ENCODE peak calls at places on chromosomes 3 and 15, in seven cellular contexts. One of them, this sample, is unnamed.

GRCh38 chr15:63476229-63476632 is 28.2 kb upstream of the USP3 start:
- DNase-seq in HL-60: no peak
- DNase-seq in adrenal gland: peak
- DNase-seq in suprapubic skin: no peak
- DNase-seq in A549: peak
- DNase-seq in astrocyte of the spinal cord: peak
- DNase-seq in neural progenitor cell: no peak
- DNase-seq in this sample: no peak

GRCh38 chr15:74213858-74214284 is 11.3 kb upstream of the STRA6 start:
- DNase-seq in HL-60: no peak
- DNase-seq in adrenal gland: no peak
- DNase-seq in suprapubic skin: no peak
- DNase-seq in A549: no peak
- DNase-seq in astrocyte of the spinal cord: no peak
- DNase-seq in neural progenitor cell: peak
- DNase-seq in this sample: no peak

GRCh38 chr15:63553388-63553791 is 43.8 kb upstream of the FBXL22 start:
- DNase-seq in HL-60: no peak
- DNase-seq in adrenal gland: peak
- DNase-seq in suprapubic skin: no peak
- DNase-seq in A549: no peak
- DNase-seq in astrocyte of the spinal cord: peak
- DNase-seq in neural progenitor cell: no peak
- DNase-seq in this sample: no peak

GRCh38 chr3:141412087-141412935 is 44.0 kb downstream of the ZBTB38 start:
- DNase-seq in HL-60: no peak
- DNase-seq in adrenal gland: peak
- DNase-seq in suprapubic skin: no peak
- DNase-seq in A549: peak
- DNase-seq in astrocyte of the spinal cord: peak
- DNase-seq in neural progenitor cell: peak
- DNase-seq in this sample: no peak

GRCh38 chr3:36674816-36675215 is 89.5 kb downstream of the DCLK3 start:
- DNase-seq in HL-60: no peak
- DNase-seq in adrenal gland: no peak
- DNase-seq in suprapubic skin: no peak
- DNase-seq in A549: no peak
- DNase-seq in astrocyte of the spinal cord: no peak
- DNase-seq in neural progenitor cell: no peak
- DNase-seq in this sample: no peak

GRCh38 chr3:5186089-5186853 is 1.2 kb upstream of the EDEM1 start:
- DNase-seq in HL-60: peak
- DNase-seq in adrenal gland: no peak
- DNase-seq in suprapubic skin: no peak
- DNase-seq in A549: no peak
- DNase-seq in astrocyte of the spinal cord: no peak
- DNase-seq in neural progenitor cell: no peak
- DNase-seq in this sample: no peak

GRCh38 chr15:66673410-66674322 is 28.4 kb upstream of the SMAD6 start:
- DNase-seq in HL-60: no peak
- DNase-seq in adrenal gland: no peak
- DNase-seq in suprapubic skin: no peak
- DNase-seq in A549: no peak
- DNase-seq in astrocyte of the spinal cord: no peak
- DNase-seq in neural progenitor cell: peak
- DNase-seq in this sample: no peak

GRCh38 chr15:78407889-78408640 is 30.0 kb upstream of the IREB2 start:
- DNase-seq in HL-60: no peak
- DNase-seq in adrenal gland: no peak
- DNase-seq in suprapubic skin: no peak
- DNase-seq in A549: no peak
- DNase-seq in astrocyte of the spinal cord: no peak
- DNase-seq in neural progenitor cell: no peak
- DNase-seq in this sample: no peak

GRCh38 chr3:15667484-15667883 is 65.9 kb downstream of the BTD start:
- DNase-seq in HL-60: no peak
- DNase-seq in adrenal gland: no peak
- DNase-seq in suprapubic skin: no peak
- DNase-seq in A549: no peak
- DNase-seq in astrocyte of the spinal cord: no peak
- DNase-seq in neural progenitor cell: no peak
- DNase-seq in this sample: no peak

GRCh38 chr3:40593351-40593750 is 68.6 kb downstream of the ZNF621 start:
- DNase-seq in HL-60: no peak
- DNase-seq in adrenal gland: no peak
- DNase-seq in suprapubic skin: no peak
- DNase-seq in A549: no peak
- DNase-seq in astrocyte of the spinal cord: peak
- DNase-seq in neural progenitor cell: no peak
- DNase-seq in this sample: no peak

GRCh38 chr3:145578465-145578864 is 582.5 kb downstream of the PLOD2 start:
- DNase-seq in HL-60: no peak
- DNase-seq in adrenal gland: no peak
- DNase-seq in suprapubic skin: no peak
- DNase-seq in A549: no peak
- DNase-seq in astrocyte of the spinal cord: no peak
- DNase-seq in neural progenitor cell: no peak
- DNase-seq in this sample: no peak

GRCh38 chr3:72582211-72582878 is 265.9 kb downstream of the SHQ1 start:
- DNase-seq in HL-60: no peak
- DNase-seq in adrenal gland: no peak
- DNase-seq in suprapubic skin: no peak
- DNase-seq in A549: no peak
- DNase-seq in astrocyte of the spinal cord: no peak
- DNase-seq in neural progenitor cell: peak
- DNase-seq in this sample: no peak

GRCh38 chr15:81225161-81225671 is 28.5 kb downstream of the IL16 start:
- DNase-seq in HL-60: no peak
- DNase-seq in adrenal gland: peak
- DNase-seq in suprapubic skin: peak
- DNase-seq in A549: no peak
- DNase-seq in astrocyte of the spinal cord: no peak
- DNase-seq in neural progenitor cell: no peak
- DNase-seq in this sample: peak

GRCh38 chr3:62319570-62320243 is 53.6 kb downstream of the FEZF2 start:
- DNase-seq in HL-60: no peak
- DNase-seq in adrenal gland: no peak
- DNase-seq in suprapubic skin: no peak
- DNase-seq in A549: no peak
- DNase-seq in astrocyte of the spinal cord: no peak
- DNase-seq in neural progenitor cell: no peak
- DNase-seq in this sample: no peak

GRCh38 chr15:39515765-39516164 is 65.1 kb upstream of the THBS1 start:
- DNase-seq in HL-60: no peak
- DNase-seq in adrenal gland: no peak
- DNase-seq in suprapubic skin: no peak
- DNase-seq in A549: no peak
- DNase-seq in astrocyte of the spinal cord: no peak
- DNase-seq in neural progenitor cell: no peak
- DNase-seq in this sample: no peak

GRCh38 chr15:28023933-28024888 is 74.9 kb downstream of the OCA2 start:
- DNase-seq in HL-60: peak
- DNase-seq in adrenal gland: no peak
- DNase-seq in suprapubic skin: no peak
- DNase-seq in A549: no peak
- DNase-seq in astrocyte of the spinal cord: no peak
- DNase-seq in neural progenitor cell: no peak
- DNase-seq in this sample: no peak

GRCh38 chr3:27628029-27628750 is 93.9 kb downstream of the EOMES start:
- DNase-seq in HL-60: no peak
- DNase-seq in adrenal gland: no peak
- DNase-seq in suprapubic skin: no peak
- DNase-seq in A549: no peak
- DNase-seq in astrocyte of the spinal cord: no peak
- DNase-seq in neural progenitor cell: no peak
- DNase-seq in this sample: no peak

GRCh38 chr3:27629381-27629780 is 92.7 kb downstream of the EOMES start:
- DNase-seq in HL-60: no peak
- DNase-seq in adrenal gland: no peak
- DNase-seq in suprapubic skin: no peak
- DNase-seq in A549: no peak
- DNase-seq in astrocyte of the spinal cord: no peak
- DNase-seq in neural progenitor cell: no peak
- DNase-seq in this sample: no peak

GRCh38 chr3:27625848-27626247 is 96.3 kb downstream of the EOMES start:
- DNase-seq in HL-60: no peak
- DNase-seq in adrenal gland: no peak
- DNase-seq in suprapubic skin: no peak
- DNase-seq in A549: no peak
- DNase-seq in astrocyte of the spinal cord: peak
- DNase-seq in neural progenitor cell: no peak
- DNase-seq in this sample: no peak

GRCh38 chr3:27623085-27623753 is 98.9 kb downstream of the EOMES start:
- DNase-seq in HL-60: no peak
- DNase-seq in adrenal gland: no peak
- DNase-seq in suprapubic skin: no peak
- DNase-seq in A549: peak
- DNase-seq in astrocyte of the spinal cord: peak
- DNase-seq in neural progenitor cell: no peak
- DNase-seq in this sample: peak

GRCh38 chr3:27626596-27627118 is 95.5 kb downstream of the EOMES start:
- DNase-seq in HL-60: no peak
- DNase-seq in adrenal gland: no peak
- DNase-seq in suprapubic skin: no peak
- DNase-seq in A549: no peak
- DNase-seq in astrocyte of the spinal cord: no peak
- DNase-seq in neural progenitor cell: no peak
- DNase-seq in this sample: no peak
- H3K4me3 ChIP-seq in HL-60: no peak
- H3K4me3 ChIP-seq in adrenal gland: no peak
- H3K4me3 ChIP-seq in suprapubic skin: no peak
- H3K4me3 ChIP-seq in A549: no peak
- H3K4me3 ChIP-seq in astrocyte of the spinal cord: no peak
- H3K4me3 ChIP-seq in neural progenitor cell: no peak
- H3K4me3 ChIP-seq in this sample: no peak

GRCh38 chr3:18442743-18443669 is 17.9 kb upstream of the SATB1 start:
- DNase-seq in HL-60: peak
- DNase-seq in adrenal gland: no peak
- DNase-seq in suprapubic skin: no peak
- DNase-seq in A549: no peak
- DNase-seq in astrocyte of the spinal cord: no peak
- DNase-seq in neural progenitor cell: peak
- DNase-seq in this sample: no peak
- H3K4me3 ChIP-seq in HL-60: peak
- H3K4me3 ChIP-seq in adrenal gland: peak
- H3K4me3 ChIP-seq in suprapubic skin: peak
- H3K4me3 ChIP-seq in A549: no peak
- H3K4me3 ChIP-seq in astrocyte of the spinal cord: peak
- H3K4me3 ChIP-seq in neural progenitor cell: peak
- H3K4me3 ChIP-seq in this sample: no peak

GRCh38 chr3:8769088-8769822 is at the start of gene OXTR:
- DNase-seq in HL-60: peak
- DNase-seq in adrenal gland: peak
- DNase-seq in suprapubic skin: peak
- DNase-seq in A549: peak
- DNase-seq in astrocyte of the spinal cord: peak
- DNase-seq in neural progenitor cell: peak
- DNase-seq in this sample: no peak

GRCh38 chr3:8768364-8769087 is 887 bp downstream of the OXTR start:
- DNase-seq in HL-60: no peak
- DNase-seq in adrenal gland: peak
- DNase-seq in suprapubic skin: no peak
- DNase-seq in A549: no peak
- DNase-seq in astrocyte of the spinal cord: no peak
- DNase-seq in neural progenitor cell: no peak
- DNase-seq in this sample: no peak

GRCh38 chr3:8767181-8767666 is 2.2 kb downstream of the OXTR start:
- DNase-seq in HL-60: no peak
- DNase-seq in adrenal gland: peak
- DNase-seq in suprapubic skin: no peak
- DNase-seq in A549: no peak
- DNase-seq in astrocyte of the spinal cord: no peak
- DNase-seq in neural progenitor cell: no peak
- DNase-seq in this sample: no peak

GRCh38 chr3:8766148-8766547 is 3.3 kb downstream of the OXTR start:
- DNase-seq in HL-60: no peak
- DNase-seq in adrenal gland: peak
- DNase-seq in suprapubic skin: peak
- DNase-seq in A549: no peak
- DNase-seq in astrocyte of the spinal cord: no peak
- DNase-seq in neural progenitor cell: no peak
- DNase-seq in this sample: no peak

GRCh38 chr3:8767667-8768363 is 1.6 kb downstream of the OXTR start:
- DNase-seq in HL-60: peak
- DNase-seq in adrenal gland: peak
- DNase-seq in suprapubic skin: no peak
- DNase-seq in A549: no peak
- DNase-seq in astrocyte of the spinal cord: no peak
- DNase-seq in neural progenitor cell: peak
- DNase-seq in this sample: no peak
- H3K4me3 ChIP-seq in HL-60: no peak
- H3K4me3 ChIP-seq in adrenal gland: no peak
- H3K4me3 ChIP-seq in suprapubic skin: peak
- H3K4me3 ChIP-seq in A549: no peak
- H3K4me3 ChIP-seq in astrocyte of the spinal cord: peak
- H3K4me3 ChIP-seq in neural progenitor cell: peak
- H3K4me3 ChIP-seq in this sample: peak

DNA sequence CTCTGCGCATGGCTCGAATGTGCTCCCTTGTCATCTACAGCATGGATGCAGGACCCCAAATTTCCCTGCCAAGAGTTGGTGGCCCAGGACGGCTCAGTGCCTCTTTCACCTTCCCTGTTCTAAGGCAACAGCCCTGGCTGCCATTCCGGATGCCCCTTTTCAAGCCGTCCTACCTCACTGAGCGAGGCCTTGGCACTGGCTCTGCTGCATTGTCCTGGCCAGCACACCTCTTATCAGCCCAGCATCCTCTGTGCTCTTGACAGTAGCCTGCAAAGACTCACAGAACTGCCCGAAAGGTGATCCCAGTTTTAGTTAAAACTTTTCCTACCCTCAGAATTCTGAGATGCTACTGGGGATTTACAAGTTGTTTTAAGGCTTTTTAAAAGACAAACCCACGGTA is 122.0 kb downstream of the MECOM start:
- DNase-seq in HL-60: no peak
- DNase-seq in adrenal gland: no peak
- DNase-seq in suprapubic skin: no peak
- DNase-seq in A549: no peak
- DNase-seq in astrocyte of the spinal cord: no peak
- DNase-seq in neural progenitor cell: no peak
- DNase-seq in this sample: no peak
- H3K4me3 ChIP-seq in HL-60: no peak
- H3K4me3 ChIP-seq in adrenal gland: no peak
- H3K4me3 ChIP-seq in suprapubic skin: no peak
- H3K4me3 ChIP-seq in A549: no peak
- H3K4me3 ChIP-seq in astrocyte of the spinal cord: no peak
- H3K4me3 ChIP-seq in neural progenitor cell: no peak
- H3K4me3 ChIP-seq in this sample: no peak

GRCh38 chr15:33201376-33202189 is 7.1 kb upstream of the FMN1 start:
- DNase-seq in HL-60: no peak
- DNase-seq in adrenal gland: peak
- DNase-seq in suprapubic skin: no peak
- DNase-seq in A549: peak
- DNase-seq in astrocyte of the spinal cord: peak
- DNase-seq in neural progenitor cell: peak
- DNase-seq in this sample: peak
- H3K4me3 ChIP-seq in HL-60: peak
- H3K4me3 ChIP-seq in adrenal gland: peak
- H3K4me3 ChIP-seq in suprapubic skin: peak
- H3K4me3 ChIP-seq in A549: peak
- H3K4me3 ChIP-seq in astrocyte of the spinal cord: peak
- H3K4me3 ChIP-seq in neural progenitor cell: no peak
- H3K4me3 ChIP-seq in this sample: no peak

This sample was measured in right atrium auricular region.